ENCODE peak calls at places on chromosomes 1 and 21, in ten cellular contexts. F, W, Z, J, X, C, E, D, M and V are unnamed samples.

GRCh38 chr1:76330993-76331603 is 256.6 kb downstream of the ST6GALNAC3 start:
- DNase-seq in E (no peak), X (peak; percentile 63), F (no peak), Z (peak; percentile 78), C (peak; percentile 28), M (peak; percentile 79), W (no peak), D (peak; percentile 32), J (no peak), V (no peak)

GRCh38 chr1:160657477-160657820 is 10.6 kb upstream of the SLAMF1 start:
- DNase-seq in C (no peak), Z (peak; percentile 7), F (no peak), M (no peak), W (no peak), X (no peak), D (no peak), J (no peak), E (no peak), V (no peak)

GRCh38 chr21:16589499-16589898 is 859.7 kb downstream of the USP25 start:
- DNase-seq in E (no peak), W (no peak), X (no peak), F (no peak), M (no peak), Z (no peak), C (no peak), D (no peak), J (no peak), V (no peak)

GRCh38 chr1:40404670-40405462 is 31.3 kb downstream of the SMAP2 start:
- DNase-seq in J (no peak), F (no peak), E (no peak), M (peak; percentile 81), Z (peak; percentile 80), D (peak; percentile 59), W (no peak), C (peak; percentile 39), X (peak; percentile 51), V (peak; percentile 59)

GRCh38 chr1:30730351-30731108 is 7.1 kb upstream of the MATN1 start:
- DNase-seq in D (no peak), E (no peak), F (no peak), C (no peak), M (no peak), W (no peak), J (no peak), X (no peak), Z (no peak), V (no peak)

GRCh38 chr1:39592069-39592468 is 15.5 kb upstream of the PABPC4 start:
- DNase-seq in D (no peak), E (no peak), Z (no peak), M (no peak), X (no peak), J (no peak), F (no peak), W (no peak), C (no peak), V (no peak)

GRCh38 chr1:225299624-225300023 is 128.2 kb downstream of the LBR start:
- DNase-seq in J (no peak), E (no peak), X (no peak), D (no peak), F (no peak), C (no peak), Z (no peak), W (no peak), M (no peak), V (no peak)

GRCh38 chr1:235999259-235999925 is 65.5 kb downstream of the NID1 start:
- DNase-seq in M (peak; percentile 92), X (peak; percentile 31), F (no peak), Z (peak; percentile 96), E (no peak), J (no peak), W (no peak), D (peak; percentile 43), C (no peak), V (peak; percentile 58)

GRCh38 chr1:71339238-71339637 is 258.4 kb upstream of the ZRANB2 start:
- DNase-seq in F (no peak), X (no peak), E (no peak), J (no peak), Z (no peak), C (no peak), W (no peak), M (no peak), D (no peak), V (no peak)

GRCh38 chr1:85224734-85225623 is 24.2 kb upstream of the SYDE2 start:
- DNase-seq in M (no peak), C (no peak), X (no peak), Z (peak; percentile 78), W (peak; percentile 72), F (no peak), E (no peak), D (no peak), J (peak; percentile 63), V (no peak)

GRCh38 chr1:20280399-20280798 is 10.3 kb upstream of the VWA5B1 start:
- DNase-seq in E (no peak), F (no peak), J (no peak), Z (no peak), W (no peak), X (no peak), D (no peak), C (no peak), M (no peak), V (no peak)

GRCh38 chr1:74767490-74767889 is 34.5 kb downstream of the TYW3 start:
- DNase-seq in E (no peak), C (no peak), M (peak; percentile 30), F (no peak), W (no peak), Z (peak; percentile 6), X (peak; percentile 44), D (peak; percentile 2), J (no peak), V (no peak)
- TF ChIP-seq CTCF in E (no peak), C (peak; percentile 35), M (peak; percentile 38), F (no peak), W (no peak), Z (peak; percentile 50), X (peak; percentile 71), D (peak; percentile 60), J (no peak), V (no peak)

DNA sequence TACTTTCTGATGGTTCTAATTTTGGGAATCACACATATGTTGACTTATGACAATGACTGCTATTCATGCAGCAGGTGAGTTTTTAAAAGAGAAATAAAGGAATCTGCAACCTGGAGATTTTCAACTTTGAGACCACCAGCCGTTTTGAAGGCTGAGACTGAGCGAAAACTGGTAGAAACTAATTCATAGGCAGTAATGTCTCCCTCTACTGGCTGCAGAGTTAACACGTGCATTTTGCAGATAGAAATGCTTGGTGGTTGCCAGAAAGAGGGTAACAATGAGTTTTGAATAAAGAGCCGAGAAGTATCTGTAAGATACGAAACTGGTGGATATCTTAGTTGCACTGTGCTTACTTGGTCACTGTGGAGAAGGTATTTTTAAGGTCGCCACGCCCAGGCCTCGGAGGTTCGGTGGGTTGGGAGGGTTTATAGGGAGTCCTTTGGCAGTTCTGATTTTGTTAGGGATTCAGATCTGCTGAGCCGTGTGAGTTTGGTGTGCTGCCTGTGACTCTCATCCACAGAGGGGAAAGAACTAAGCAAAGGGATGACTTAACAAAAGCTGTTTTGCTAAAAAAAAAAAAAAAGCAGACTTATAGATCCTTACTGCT is 83.0 kb downstream of the RYR2 start:
- DNase-seq in E (no peak), X (peak; percentile 8), M (no peak), F (no peak), J (no peak), W (no peak), C (peak; percentile 5), Z (peak; percentile 2), D (no peak), V (no peak)
- TF ChIP-seq CTCF in E (peak; percentile 46), X (peak; percentile 67), M (no peak), F (peak; percentile 55), J (no peak), W (peak; percentile 16), C (peak; percentile 69), Z (peak; percentile 33), D (peak; percentile 71), V (no peak)

DNA sequence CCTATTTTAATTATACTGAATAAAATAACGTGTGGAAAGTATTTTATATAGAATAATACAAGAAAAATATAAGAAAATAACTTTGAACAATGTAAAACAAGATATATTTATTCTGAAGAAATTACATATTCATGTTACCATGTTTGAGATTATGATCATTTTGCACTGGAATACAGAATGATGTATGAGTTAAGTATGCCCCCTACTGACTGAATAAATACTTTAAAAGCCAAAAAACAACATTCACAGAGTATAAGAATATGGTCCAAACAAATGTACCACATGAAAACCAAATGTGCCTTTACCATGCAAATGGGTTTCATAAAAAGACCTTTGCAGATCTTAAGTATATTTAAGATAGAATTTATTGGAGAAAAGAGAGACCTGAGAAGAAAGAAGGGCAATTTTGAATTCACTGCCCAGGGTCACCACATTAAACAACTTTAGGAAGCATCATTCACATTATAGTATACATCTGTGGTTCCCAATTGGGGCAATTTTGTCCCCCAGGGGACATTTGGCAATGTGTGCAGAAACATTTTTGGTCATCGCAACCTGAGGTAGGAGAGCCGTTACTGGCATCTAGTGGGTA is 136.6 kb upstream of the GFI1 start:
- DNase-seq in F (no peak), M (peak; percentile 12), X (peak; percentile 1), J (no peak), D (no peak), Z (peak; percentile 7), C (no peak), E (no peak), W (no peak), V (no peak)
- TF ChIP-seq CTCF in F (peak; percentile 53), M (peak; percentile 15), X (peak; percentile 19), J (no peak), D (peak; percentile 22), Z (peak; percentile 38), C (peak; percentile 73), E (peak; percentile 19), W (no peak), V (peak; percentile 81)

GRCh38 chr1:108708726-108709660 is 3.7 kb upstream of the FNDC7 start:
- DNase-seq in J (peak; percentile 52), M (no peak), W (no peak), X (no peak), E (no peak), D (no peak), Z (no peak), C (peak; percentile 41), F (no peak), V (peak; percentile 49)
- TF ChIP-seq CTCF in J (no peak), M (peak; percentile 8), W (no peak), X (peak; percentile 42), E (no peak), D (peak; percentile 13), Z (no peak), C (peak; percentile 54), F (peak; percentile 15), V (peak; percentile 57)